ENCODE peak calls at places on chromosomes 5 and 9, in seven cellular contexts. C, P, S, D, U, W and J are unnamed samples.

GRCh38 chr9:75389096-75389495 is 300.8 kb downstream of the OSTF1 start:
- DNase-seq in C (no peak), P (no peak), S (no peak), D (no peak), U (no peak), W (no peak), J (no peak)

GRCh38 chr5:150539206-150539605 is 31.3 kb downstream of the NDST1 start:
- DNase-seq in C (no peak), P (no peak), S (no peak), D (peak), U (no peak), W (no peak), J (no peak)

GRCh38 chr5:57442080-57442839 is 40.4 kb downstream of the ACTBL2 start:
- DNase-seq in C (peak), P (peak), S (peak), D (no peak), U (no peak), W (no peak), J (no peak)

GRCh38 chr5:157204765-157205164 is 24.1 kb downstream of the ITK start:
- DNase-seq in C (no peak), P (no peak), S (no peak), D (no peak), U (no peak), W (no peak), J (no peak)

GRCh38 chr5:143215685-143216084 is 187.8 kb downstream of the NR3C1 start:
- DNase-seq in C (no peak), P (no peak), S (no peak), D (no peak), U (no peak), W (no peak), J (no peak)

GRCh38 chr9:128298535-128299482 is 22.7 kb downstream of the SWI5 start:
- DNase-seq in C (no peak), P (no peak), S (no peak), D (no peak), U (no peak), W (no peak), J (no peak)

GRCh38 chr5:90598300-90598699 is 39.7 kb downstream of the ADGRV1 start:
- DNase-seq in C (no peak), P (no peak), S (no peak), D (no peak), U (no peak), W (no peak), J (peak)

GRCh38 chr5:44389410-44389879 is at the start of gene FGF10:
- DNase-seq in C (no peak), P (no peak), S (peak), D (peak), U (no peak), W (no peak), J (peak)

GRCh38 chr5:77649776-77650175 is 11.3 kb upstream of the OTP start:
- DNase-seq in C (no peak), P (no peak), S (no peak), D (no peak), U (no peak), W (no peak), J (no peak)

GRCh38 chr9:93826209-93826608 is 128.9 kb downstream of the BARX1 start:
- DNase-seq in C (no peak), P (no peak), S (no peak), D (no peak), U (peak), W (no peak), J (no peak)

GRCh38 chr9:447230-448025 is 232.8 kb downstream of the DOCK8 start:
- DNase-seq in C (no peak), P (no peak), S (peak), D (no peak), U (peak), W (no peak), J (no peak)